ENCODE peak calls at places on chromosomes 4 and X, in four cellular contexts. V is NT2/D1, T is SW 1271, Q is NCI-H1092 treated with DMSO at 0.1 percent for 48 hours. Z is an unnamed sample.

GRCh38 chrX:100946521-100946920 is 17.8 kb upstream of the XKRX start:
- DNase-seq in V (no peak), T (no peak), Q (no peak), Z (no peak)

GRCh38 chrX:52280812-52281211 is 88.0 kb upstream of the XAGE2 start:
- DNase-seq in V (no peak), T (no peak), Q (no peak), Z (no peak)

GRCh38 chr4:39614487-39615162 is 24.0 kb downstream of the SMIM14 start:
- DNase-seq in V (no peak), T (peak), Q (no peak), Z (no peak)

GRCh38 chr4:169383724-169384123 is 113.0 kb upstream of the SH3RF1 start:
- DNase-seq in V (no peak), T (no peak), Q (no peak), Z (no peak)

GRCh38 chrX:40167240-40168182 is 69.8 kb upstream of the BCOR start:
- DNase-seq in V (no peak), T (no peak), Q (peak), Z (no peak)

GRCh38 chrX:2497961-2498780 is 2.6 kb downstream of the DHRSX start:
- DNase-seq in V (no peak), T (no peak), Q (no peak), Z (no peak)

GRCh38 chr4:83230928-83231327 is 53.7 kb downstream of the COQ2 start:
- DNase-seq in V (no peak), T (no peak), Q (no peak), Z (no peak)

GRCh38 chrX:41369152-41369551 is 35.2 kb downstream of the DDX3X start:
- DNase-seq in V (no peak), T (no peak), Q (no peak), Z (no peak)

GRCh38 chr4:128287159-128287870 is at the start of gene PGRMC2:
- DNase-seq in V (no peak), T (peak), Q (peak), Z (peak)

GRCh38 chrX:150680974-150681373 is 12.2 kb upstream of the MTMR1 start:
- DNase-seq in V (no peak), T (peak), Q (peak), Z (no peak)

GRCh38 chr4:121822796-121823504 is 733 bp downstream of the CCNA2 start:
- DNase-seq in V (no peak), T (peak), Q (peak), Z (no peak)